ENCODE peak calls at places on chromosomes 13 and 19, in four cellular contexts. One of them, this sample, is unnamed.

GRCh38 chr19:38375098-38375493 is 725 bp downstream of the PSMD8 start:
- DNase-seq in PC-3: no peak
- DNase-seq in adrenal gland: no peak
- DNase-seq in amygdala: no peak
- DNase-seq in this sample: no peak

GRCh38 chr19:33000910-33001309 is 28.9 kb downstream of the FAAP24 start:
- DNase-seq in amygdala: no peak
- DNase-seq in adrenal gland: no peak
- DNase-seq in PC-3: no peak
- DNase-seq in this sample: no peak

GRCh38 chr13:99750951-99751350 is 220.6 kb downstream of the ZIC5 start:
- DNase-seq in amygdala: no peak
- DNase-seq in PC-3: no peak
- DNase-seq in adrenal gland: no peak
- DNase-seq in this sample: no peak

GRCh38 chr19:46613525-46613924 is 11.4 kb downstream of the PTGIR start:
- DNase-seq in amygdala: no peak
- DNase-seq in PC-3: no peak
- DNase-seq in adrenal gland: no peak
- DNase-seq in this sample: no peak

GRCh38 chr13:79987323-79987722 is 353.6 kb downstream of the SPRY2 start:
- DNase-seq in adrenal gland: no peak
- DNase-seq in PC-3: peak; percentile 69
- DNase-seq in amygdala: no peak
- DNase-seq in this sample: no peak

GRCh38 chr19:18895038-18895827 is 725 bp downstream of the CERS1 start:
- DNase-seq in PC-3: peak; percentile 53
- DNase-seq in adrenal gland: no peak
- DNase-seq in amygdala: peak; percentile 88
- DNase-seq in this sample: peak; percentile 81

GRCh38 chr19:16104722-16105121 is 7.0 kb upstream of the RAB8A start:
- DNase-seq in amygdala: no peak
- DNase-seq in PC-3: no peak
- DNase-seq in adrenal gland: no peak
- DNase-seq in this sample: no peak

GRCh38 chr19:17522988-17523872 is 11.8 kb downstream of the PGLS start:
- DNase-seq in amygdala: peak; percentile 35
- DNase-seq in adrenal gland: no peak
- DNase-seq in PC-3: no peak
- DNase-seq in this sample: no peak

GRCh38 chr13:110812111-110812868 is 98.8 kb downstream of the ING1 start:
- DNase-seq in adrenal gland: no peak
- DNase-seq in PC-3: no peak
- DNase-seq in amygdala: peak; percentile 18
- DNase-seq in this sample: peak; percentile 68

This sample was measured in mesendoderm.